ENCODE peak calls at places on chromosomes 12 and 14, in four cellular contexts. B is IMR-90, G is mesenchymal stem cell, E is GM12878. T is an unnamed sample.

GRCh38 chr12:1935700-1936378 is 17.4 kb upstream of the CACNA2D4 start:
- DNase-seq in B (no peak), G (no peak), E (no peak), T (no peak)

GRCh38 chr12:116558280-116559079 is 701 bp upstream of the MAP1LC3B2 start:
- DNase-seq in B (no peak), G (no peak), E (no peak), T (no peak)

GRCh38 chr12:58548801-58549200 is 371.5 kb downstream of the LRIG3 start:
- DNase-seq in B (no peak), G (no peak), E (no peak), T (no peak)

GRCh38 chr12:75553865-75554555 is 42.6 kb upstream of the KRR1 start:
- DNase-seq in B (peak), G (no peak), E (no peak), T (no peak)

GRCh38 chr14:102593841-102594170 is 1.4 kb downstream of the RCOR1 start:
- DNase-seq in B (no peak), G (no peak), E (no peak), T (no peak)

GRCh38 chr14:96567289-96567899 is 65.2 kb downstream of the PAPOLA start:
- DNase-seq in B (peak), G (peak), E (no peak), T (no peak)

GRCh38 chr12:10243803-10244520 is 31.3 kb downstream of the GABARAPL1 start:
- DNase-seq in B (no peak), G (no peak), E (peak), T (peak)

GRCh38 chr12:22271036-22271435 is 63.5 kb downstream of the ST8SIA1 start:
- DNase-seq in B (peak), G (peak), E (no peak), T (no peak)

GRCh38 chr14:68918612-68919011 is 60.5 kb downstream of the ACTN1 start:
- DNase-seq in B (no peak), G (no peak), E (no peak), T (no peak)

GRCh38 chr12:121770802-121771625 is 22.5 kb downstream of the RHOF start:
- DNase-seq in B (no peak), G (no peak), E (no peak), T (no peak)

GRCh38 chr12:92114834-92115233 is 30.8 kb downstream of the BTG1 start:
- DNase-seq in B (no peak), G (no peak), E (no peak), T (no peak)
- H3K4me2 ChIP-seq in B (no peak), G (no peak), E (no peak), T (no peak)

DNA sequence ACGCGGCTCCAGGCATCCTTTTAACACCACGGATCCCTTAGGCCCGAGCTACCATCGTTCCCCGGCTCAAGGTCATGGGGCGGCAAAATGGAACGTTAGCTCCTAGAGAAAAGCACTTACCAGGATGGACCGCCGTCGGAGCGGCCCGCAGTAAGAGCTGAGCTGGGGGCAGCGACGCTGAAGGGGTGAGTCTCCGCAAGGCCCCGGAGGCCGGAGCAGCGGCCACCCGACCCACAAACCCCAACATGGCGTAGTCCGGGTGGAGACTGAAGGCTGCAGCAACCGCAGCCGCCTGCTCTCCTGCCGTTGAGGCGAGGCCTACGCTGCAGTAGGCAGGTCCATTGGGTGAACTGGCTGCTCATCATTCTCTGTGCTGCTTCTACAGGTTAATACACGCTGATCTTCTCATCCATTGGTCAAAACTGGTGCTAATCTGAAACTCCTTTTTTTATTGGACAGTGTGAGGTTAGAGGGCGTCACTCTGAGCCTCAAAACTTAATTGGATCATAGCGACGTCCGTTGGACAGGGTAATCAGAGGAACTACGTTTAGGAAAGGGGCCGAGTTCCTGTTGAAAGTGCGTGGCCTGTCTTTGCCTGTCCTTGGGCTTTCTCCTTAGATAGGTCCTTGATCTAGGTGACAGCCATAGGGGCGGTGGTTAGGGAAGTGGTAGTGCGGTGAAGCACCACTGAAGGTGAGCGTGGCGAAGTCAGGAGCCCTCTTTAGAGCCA is at the start of gene ATP5F1B:
- DNase-seq in B (peak), G (peak), E (peak), T (peak)
- H3K9ac ChIP-seq in B (peak), G (peak), E (peak), T (peak)

GRCh38 chr12:26453246-26453645 is 257.9 kb downstream of the SSPN start:
- DNase-seq in B (no peak), G (no peak), E (no peak), T (no peak)

GRCh38 chr12:26452511-26452910 is 257.1 kb downstream of the SSPN start:
- DNase-seq in B (no peak), G (no peak), E (no peak), T (no peak)

GRCh38 chr12:26445909-26446308 is 250.5 kb downstream of the SSPN start:
- DNase-seq in B (no peak), G (no peak), E (no peak), T (no peak)

GRCh38 chr12:26451763-26452162 is 256.4 kb downstream of the SSPN start:
- DNase-seq in B (peak), G (no peak), E (no peak), T (no peak)
- H3K4me2 ChIP-seq in B (peak), G (no peak), E (no peak), T (no peak)

DNA sequence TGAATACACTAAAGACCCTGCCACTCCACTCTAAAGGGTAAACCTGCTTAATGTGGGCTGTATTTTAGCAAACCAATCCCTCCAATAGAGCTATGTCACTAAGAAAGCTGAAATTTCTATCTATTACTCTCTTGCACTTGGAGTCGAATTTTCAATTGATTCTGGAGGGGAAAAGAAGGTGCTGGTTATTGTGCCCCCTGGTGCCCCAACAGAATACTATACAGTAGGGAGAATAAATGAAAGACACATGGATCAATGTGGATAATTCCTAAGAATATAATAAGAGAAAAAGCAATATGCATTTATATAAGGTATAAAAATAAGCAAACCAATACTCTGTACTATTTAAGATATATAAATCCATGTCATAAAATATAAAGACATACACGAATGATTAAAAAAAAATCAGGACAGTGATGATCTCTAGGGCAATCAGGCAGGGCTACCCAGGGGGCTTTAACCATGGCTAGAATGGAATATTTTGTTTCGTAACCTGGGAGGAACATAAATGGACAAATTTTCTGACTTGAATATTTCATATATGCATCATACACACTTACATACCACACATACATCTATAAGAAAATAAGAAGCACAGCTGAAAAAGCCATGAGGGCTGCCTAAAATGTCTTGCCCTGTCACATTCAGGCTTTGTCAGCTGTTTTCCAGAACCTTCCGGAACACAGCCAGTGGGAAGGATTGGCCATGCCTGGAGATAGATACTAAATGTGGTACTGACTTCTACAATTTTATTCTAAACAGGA is 54.4 kb downstream of the EFCAB11 start:
- DNase-seq in B (peak), G (peak), E (no peak), T (peak)
- H3K9ac ChIP-seq in B (peak), G (peak), E (no peak), T (no peak)